ENCODE peak calls at places on chromosomes 7 and 10, in four cellular contexts. One of them, this sample, is unnamed.

GRCh38 chr7:117873056-117873932 is at the start of gene CTTNBP2:
- DNase-seq in IMR-90: peak; percentile 59
- DNase-seq in HepG2: no peak
- DNase-seq in K562: no peak
- DNase-seq in this sample: peak; percentile 21

GRCh38 chr7:33039905-33040292 is 22.7 kb downstream of the NT5C3A start:
- DNase-seq in HepG2: no peak
- DNase-seq in IMR-90: no peak
- DNase-seq in K562: no peak
- DNase-seq in this sample: no peak

GRCh38 chr10:127694580-127695193 is 42.3 kb upstream of the FOXI2 start:
- DNase-seq in HepG2: peak; percentile 39
- DNase-seq in IMR-90: no peak
- DNase-seq in K562: peak; percentile 34
- DNase-seq in this sample: peak; percentile 61

GRCh38 chr7:5278781-5279180 is 4.0 kb upstream of the SLC29A4 start:
- DNase-seq in K562: no peak
- DNase-seq in HepG2: no peak
- DNase-seq in IMR-90: no peak
- DNase-seq in this sample: no peak

GRCh38 chr7:132125096-132125495 is 451.2 kb downstream of the PLXNA4 start:
- DNase-seq in IMR-90: no peak
- DNase-seq in HepG2: no peak
- DNase-seq in K562: no peak
- DNase-seq in this sample: no peak

GRCh38 chr10:103661198-103661950 is 167.9 kb downstream of the NEURL1 start:
- DNase-seq in HepG2: peak; percentile 73
- DNase-seq in K562: no peak
- DNase-seq in IMR-90: peak; percentile 94
- DNase-seq in this sample: no peak

GRCh38 chr7:106419455-106420182 is 134.8 kb upstream of the NAMPT start:
- DNase-seq in K562: no peak
- DNase-seq in HepG2: no peak
- DNase-seq in IMR-90: no peak
- DNase-seq in this sample: no peak

GRCh38 chr7:30273552-30273951 is 10.8 kb upstream of the ZNRF2 start:
- DNase-seq in K562: peak; percentile 63
- DNase-seq in IMR-90: no peak
- DNase-seq in HepG2: no peak
- DNase-seq in this sample: no peak

GRCh38 chr7:129493555-129493954 is 8.8 kb upstream of the SMKR1 start:
- DNase-seq in IMR-90: peak; percentile 33
- DNase-seq in HepG2: no peak
- DNase-seq in K562: no peak
- DNase-seq in this sample: no peak

GRCh38 chr10:69716711-69717560 is 84.8 kb upstream of the COL13A1 start:
- DNase-seq in HepG2: peak; percentile 35
- DNase-seq in K562: peak; percentile 82
- DNase-seq in IMR-90: peak; percentile 33
- DNase-seq in this sample: peak; percentile 84

GRCh38 chr10:79269969-79270368 is 77.3 kb upstream of the PPIF start:
- DNase-seq in IMR-90: no peak
- DNase-seq in HepG2: no peak
- DNase-seq in K562: no peak
- DNase-seq in this sample: no peak

GRCh38 chr10:115915429-115915828 is 357.6 kb downstream of the GFRA1 start:
- DNase-seq in K562: no peak
- DNase-seq in IMR-90: no peak
- DNase-seq in HepG2: no peak
- DNase-seq in this sample: no peak

GRCh38 chr10:103932996-103933395 is 15.0 kb upstream of the STN1 start:
- DNase-seq in K562: no peak
- DNase-seq in HepG2: no peak
- DNase-seq in IMR-90: no peak
- DNase-seq in this sample: no peak

GRCh38 chr7:112997831-112998230 is 88.8 kb downstream of the GPR85 start:
- DNase-seq in IMR-90: no peak
- DNase-seq in K562: no peak
- DNase-seq in HepG2: peak; percentile 30
- DNase-seq in this sample: no peak

GRCh38 chr10:104993085-104993484 is 352.0 kb downstream of the SORCS3 start:
- DNase-seq in IMR-90: no peak
- DNase-seq in HepG2: no peak
- DNase-seq in K562: no peak
- DNase-seq in this sample: no peak

GRCh38 chr10:61064356-61064755 is 120.4 kb upstream of the RHOBTB1 start:
- DNase-seq in IMR-90: no peak
- DNase-seq in K562: no peak
- DNase-seq in HepG2: no peak
- DNase-seq in this sample: no peak

GRCh38 chr7:75885011-75885410 is 6.2 kb downstream of the RHBDD2 start:
- DNase-seq in IMR-90: no peak
- DNase-seq in HepG2: no peak
- DNase-seq in K562: no peak
- DNase-seq in this sample: no peak

GRCh38 chr10:60894816-60895215 is 49.2 kb downstream of the RHOBTB1 start:
- DNase-seq in K562: no peak
- DNase-seq in HepG2: peak; percentile 59
- DNase-seq in IMR-90: no peak
- DNase-seq in this sample: peak; percentile 13

GRCh38 chr10:115417585-115418265 is 324.6 kb downstream of the ATRNL1 start:
- DNase-seq in IMR-90: peak; percentile 37
- DNase-seq in K562: peak; percentile 1
- DNase-seq in HepG2: peak; percentile 60
- DNase-seq in this sample: peak; percentile 54

GRCh38 chr7:76515999-76516443 is 5.7 kb downstream of the UPK3B start:
- DNase-seq in K562: peak; percentile 84
- DNase-seq in HepG2: peak; percentile 47
- DNase-seq in IMR-90: peak; percentile 23
- DNase-seq in this sample: no peak

GRCh38 chr7:90178592-90179279 is 24.5 kb downstream of the STEAP1 start:
- DNase-seq in K562: no peak
- DNase-seq in IMR-90: peak; percentile 67
- DNase-seq in HepG2: peak; percentile 41
- DNase-seq in this sample: peak; percentile 60

GRCh38 chr7:117012284-117013174 is 59.2 kb downstream of the ST7 start:
- DNase-seq in IMR-90: peak; percentile 66
- DNase-seq in HepG2: peak; percentile 22
- DNase-seq in K562: peak; percentile 74
- DNase-seq in this sample: peak; percentile 60

DNA sequence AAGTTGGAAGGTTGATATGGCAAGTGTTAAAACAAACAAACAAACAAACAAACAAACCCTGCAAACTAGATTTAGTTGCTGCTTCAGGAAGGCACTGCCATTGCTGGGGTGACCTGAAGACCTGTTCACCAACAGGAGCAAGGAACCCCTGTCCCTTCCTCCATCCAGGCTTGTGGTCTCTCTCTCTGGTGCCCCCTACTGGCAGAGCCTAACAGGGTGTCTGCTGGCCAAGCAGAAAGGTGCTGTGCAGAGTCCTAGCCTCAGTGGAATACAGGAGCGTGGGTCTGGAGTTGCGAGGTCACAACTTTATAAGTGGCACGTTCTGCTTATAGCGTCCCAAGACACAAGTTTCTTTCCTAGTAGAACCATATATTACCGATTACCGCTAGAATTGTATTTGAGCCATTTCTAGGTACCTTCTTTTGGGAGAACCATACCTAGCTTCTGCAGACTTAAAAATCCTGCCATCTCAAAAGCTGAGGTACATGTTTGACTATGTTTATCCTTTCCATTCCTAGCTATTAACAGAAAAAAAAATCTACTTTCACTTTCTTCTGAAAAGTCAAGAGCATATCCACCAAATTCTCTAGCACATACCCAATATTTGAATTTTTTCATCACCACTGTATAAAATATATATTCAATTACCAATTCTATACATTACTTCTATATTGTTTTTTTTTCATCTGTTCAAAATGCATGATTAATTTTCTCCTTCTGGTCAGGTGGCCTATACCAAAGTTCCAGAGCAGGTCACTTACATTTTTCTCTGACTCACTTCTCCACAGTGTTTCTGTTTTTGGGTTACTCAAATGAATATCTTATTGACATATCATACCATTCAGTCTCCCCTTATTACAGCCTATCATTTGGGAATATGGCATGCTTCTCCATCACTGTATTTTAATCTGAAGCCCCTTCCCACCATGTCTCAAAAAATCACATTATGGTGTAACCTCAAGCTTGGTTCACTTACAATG is 29.1 kb upstream of the CALD1 start:
- DNase-seq in K562: peak; percentile 77
- DNase-seq in IMR-90: peak; percentile 35
- DNase-seq in HepG2: peak; percentile 27
- DNase-seq in this sample: peak; percentile 35
- TF ChIP-seq MAZ in K562: no peak
- TF ChIP-seq MAZ in IMR-90: no peak
- TF ChIP-seq MAZ in HepG2: no peak
- TF ChIP-seq MAZ in this sample: no peak

DNA sequence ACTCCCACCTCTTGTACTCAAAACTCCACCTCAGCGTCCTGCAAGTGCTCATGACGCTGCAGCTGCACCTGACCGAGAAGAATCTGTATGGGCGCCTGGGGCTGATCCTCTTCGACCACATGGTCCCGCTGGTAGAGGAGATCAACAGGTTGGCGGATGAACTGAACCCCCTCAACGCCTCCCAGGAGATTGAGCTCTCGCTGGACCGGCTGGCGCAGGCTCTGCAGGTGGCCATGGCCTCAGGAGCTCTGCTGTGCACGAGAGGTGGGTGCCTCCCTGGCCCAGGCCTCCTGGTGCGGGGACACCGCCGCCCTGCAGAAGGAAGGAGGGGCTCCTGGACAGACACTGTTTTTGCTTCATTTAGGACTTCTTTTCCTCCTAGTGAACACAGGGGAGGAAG is 10.3 kb downstream of the INTS15 start:
- DNase-seq in HepG2: no peak
- DNase-seq in K562: no peak
- DNase-seq in IMR-90: no peak
- DNase-seq in this sample: no peak
- TF ChIP-seq MAZ in HepG2: no peak
- TF ChIP-seq MAZ in K562: no peak
- TF ChIP-seq MAZ in IMR-90: no peak
- TF ChIP-seq MAZ in this sample: no peak

GRCh38 chr7:123640583-123640982 is 15.1 kb upstream of the LMOD2 start:
- DNase-seq in HepG2: no peak
- DNase-seq in K562: no peak
- DNase-seq in IMR-90: no peak
- DNase-seq in this sample: no peak

GRCh38 chr7:123641901-123642300 is 13.8 kb upstream of the LMOD2 start:
- DNase-seq in IMR-90: no peak
- DNase-seq in HepG2: no peak
- DNase-seq in K562: no peak
- DNase-seq in this sample: no peak

GRCh38 chr7:123647106-123647730 is 8.4 kb upstream of the LMOD2 start:
- DNase-seq in HepG2: no peak
- DNase-seq in IMR-90: no peak
- DNase-seq in K562: no peak
- DNase-seq in this sample: no peak

GRCh38 chr7:123645516-123645915 is 10.2 kb upstream of the LMOD2 start:
- DNase-seq in IMR-90: no peak
- DNase-seq in K562: no peak
- DNase-seq in HepG2: no peak
- DNase-seq in this sample: no peak

DNA sequence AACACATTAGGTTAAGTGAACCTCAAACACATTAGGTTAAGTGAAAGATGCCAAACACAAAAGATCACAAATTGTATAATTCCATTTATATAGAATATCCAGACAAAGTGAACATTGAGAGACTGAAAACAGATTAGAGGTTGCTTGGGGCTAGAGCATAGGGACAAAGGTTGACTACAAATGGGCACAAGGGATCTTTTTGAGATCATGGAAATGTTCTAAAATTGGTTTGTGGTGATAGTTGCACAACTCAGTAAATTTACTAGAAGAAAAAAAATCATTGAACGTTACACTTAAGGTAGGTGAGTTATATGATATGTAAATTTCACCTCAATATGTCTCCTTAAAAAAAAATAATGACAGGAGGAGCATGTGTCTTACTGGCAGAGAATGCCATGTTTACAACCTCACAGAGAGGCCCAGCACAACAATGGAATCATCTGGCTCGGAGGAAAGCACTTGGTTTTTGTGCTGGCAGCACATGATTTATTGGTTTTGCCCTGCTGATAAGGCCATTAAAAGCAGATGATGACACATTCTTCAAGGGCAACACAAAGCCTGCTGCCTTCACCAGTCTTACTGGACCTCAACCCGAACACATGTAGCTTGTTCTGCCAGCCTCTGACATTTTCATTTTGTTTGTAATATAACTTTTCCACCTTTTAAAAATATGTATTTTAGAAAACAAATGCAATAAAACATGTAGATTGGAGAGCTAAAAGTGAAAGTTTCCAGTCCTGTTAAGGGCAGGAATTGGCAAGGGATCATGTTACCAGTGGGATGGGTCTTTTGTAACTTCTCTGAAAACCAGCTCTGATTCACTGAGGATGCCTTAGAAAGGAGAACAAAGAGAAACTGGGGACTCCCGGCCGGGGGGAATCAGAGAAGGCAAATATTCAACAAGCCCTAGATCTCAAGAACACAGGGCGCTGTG is 11.9 kb upstream of the LMOD2 start:
- DNase-seq in HepG2: peak; percentile 60
- DNase-seq in IMR-90: peak; percentile 70
- DNase-seq in K562: no peak
- DNase-seq in this sample: no peak
- TF ChIP-seq MAZ in HepG2: no peak
- TF ChIP-seq MAZ in IMR-90: no peak
- TF ChIP-seq MAZ in K562: peak; percentile 28
- TF ChIP-seq MAZ in this sample: no peak

DNA sequence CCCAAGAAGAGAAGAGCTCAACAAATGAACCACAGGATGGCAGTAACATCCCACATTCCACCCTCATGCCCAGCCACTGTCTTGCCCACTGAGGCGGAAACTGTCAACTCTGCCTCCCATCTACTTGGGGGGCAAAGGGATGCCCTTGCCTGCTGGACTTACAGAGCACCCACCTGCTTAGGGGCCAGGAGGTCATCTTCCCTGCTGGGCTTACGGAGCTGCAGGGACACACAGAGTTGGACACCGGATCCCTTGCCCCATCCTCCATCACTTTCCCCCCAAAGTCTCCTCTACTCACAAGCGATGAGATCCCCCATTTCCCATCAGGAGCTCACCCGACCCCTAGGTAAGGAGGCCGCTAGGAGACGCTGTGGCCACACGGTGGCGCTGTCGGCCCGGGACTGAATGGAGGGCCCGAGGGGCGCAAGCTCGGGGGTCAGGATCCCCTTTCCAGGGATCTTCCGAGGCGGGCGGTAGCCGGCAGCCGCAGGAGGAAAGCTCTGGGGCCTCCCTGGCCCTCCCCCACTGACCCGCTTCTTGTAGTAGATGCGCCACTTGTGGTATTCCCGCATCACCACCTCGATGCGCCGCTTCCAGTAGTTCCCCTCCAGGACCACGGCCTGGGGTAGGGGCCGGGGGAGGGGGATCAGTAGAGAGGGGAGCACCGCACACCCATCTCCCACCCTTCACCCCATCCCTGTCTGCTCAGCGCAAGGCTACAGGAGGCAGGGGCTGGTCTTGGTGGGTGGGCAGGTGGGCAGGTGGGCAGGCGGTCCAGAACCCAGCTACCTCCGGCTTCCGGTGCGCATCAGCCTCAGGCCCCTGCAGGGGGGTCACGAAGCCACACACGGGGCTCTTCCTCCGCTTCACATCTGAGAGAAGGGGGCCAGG is 17.3 kb downstream of the MLXIPL start:
- DNase-seq in HepG2: peak; percentile 33
- DNase-seq in IMR-90: peak; percentile 10
- DNase-seq in K562: peak; percentile 88
- DNase-seq in this sample: peak; percentile 84
- TF ChIP-seq MAZ in HepG2: no peak
- TF ChIP-seq MAZ in IMR-90: peak; percentile 34
- TF ChIP-seq MAZ in K562: peak; percentile 40
- TF ChIP-seq MAZ in this sample: no peak

This sample was measured in A549.